ENCODE peak calls at places on chromosomes 2 and 18, in six cellular contexts. X, K, O, W, G and Y are unnamed samples.

GRCh38 chr2:143600136-143600535 is 470.9 kb downstream of the ARHGAP15 start:
- DNase-seq in X (no peak), K (peak; percentile 50), O (no peak), W (no peak), G (no peak), Y (no peak)

GRCh38 chr2:75465317-75465998 is 95.3 kb downstream of the EVA1A start:
- DNase-seq in X (no peak), K (peak; percentile 43), O (no peak), W (peak; percentile 6), G (no peak), Y (no peak)

GRCh38 chr2:79393107-79393506 is 119.7 kb upstream of the CTNNA2 start:
- DNase-seq in X (no peak), K (no peak), O (no peak), W (no peak), G (no peak), Y (no peak)

GRCh38 chr18:39340418-39340817 is 1774.8 kb upstream of the CELF4 start:
- DNase-seq in X (no peak), K (no peak), O (no peak), W (no peak), G (no peak), Y (no peak)

GRCh38 chr2:33372940-33373553 is 103.4 kb upstream of the RASGRP3 start:
- DNase-seq in X (no peak), K (peak; percentile 32), O (no peak), W (peak; percentile 47), G (no peak), Y (no peak)

GRCh38 chr2:203740741-203741363 is 34.4 kb downstream of the CD28 start:
- DNase-seq in X (no peak), K (peak; percentile 80), O (no peak), W (no peak), G (no peak), Y (peak; percentile 34)

GRCh38 chr2:8645176-8645831 is 36.6 kb upstream of the ID2 start:
- DNase-seq in X (peak; percentile 55), K (no peak), O (no peak), W (no peak), G (no peak), Y (no peak)

GRCh38 chr2:72770879-72771461 is 54.9 kb downstream of the EXOC6B start:
- DNase-seq in X (peak; percentile 72), K (peak; percentile 56), O (peak; percentile 39), W (peak; percentile 74), G (no peak), Y (peak; percentile 59)

GRCh38 chr2:81260320-81260719 is 955.8 kb upstream of the LRRTM1 start:
- DNase-seq in X (no peak), K (peak; percentile 1), O (no peak), W (no peak), G (no peak), Y (no peak)

GRCh38 chr18:11995445-11996189 is 14.3 kb downstream of the IMPA2 start:
- DNase-seq in X (peak; percentile 91), K (peak; percentile 66), O (peak; percentile 53), W (peak; percentile 80), G (peak; percentile 60), Y (peak; percentile 73)

GRCh38 chr2:33321236-33321731 is 155.2 kb upstream of the RASGRP3 start:
- DNase-seq in X (no peak), K (peak; percentile 83), O (no peak), W (no peak), G (no peak), Y (no peak)

DNA sequence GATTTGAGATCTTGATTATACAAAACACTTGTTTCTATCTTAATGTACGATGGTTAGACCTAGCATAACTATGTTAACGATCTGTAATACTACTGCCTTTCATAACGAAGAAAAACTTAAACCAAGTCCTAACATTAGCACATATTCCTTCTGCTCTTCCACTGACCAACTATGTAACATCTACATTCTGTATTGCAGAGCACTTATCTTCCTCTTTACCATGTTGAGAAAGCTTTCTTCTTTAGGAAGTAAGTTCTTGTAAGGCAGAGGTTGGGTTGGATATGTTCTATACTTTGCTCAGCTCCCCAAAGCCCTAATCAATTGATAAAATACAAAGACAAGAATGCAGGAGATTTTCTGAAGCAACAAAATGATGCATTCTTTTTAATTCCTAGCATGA is 7.8 kb upstream of the ZNF407 start:
- DNase-seq in X (no peak), K (no peak), O (no peak), W (no peak), G (no peak), Y (no peak)
- H3K4me3 ChIP-seq in X (no peak overlapping the region), K (no peak overlapping the region), O (no peak overlapping the region), W (no peak overlapping the region), G (no peak overlapping the region), Y (no peak overlapping the region)

DNA sequence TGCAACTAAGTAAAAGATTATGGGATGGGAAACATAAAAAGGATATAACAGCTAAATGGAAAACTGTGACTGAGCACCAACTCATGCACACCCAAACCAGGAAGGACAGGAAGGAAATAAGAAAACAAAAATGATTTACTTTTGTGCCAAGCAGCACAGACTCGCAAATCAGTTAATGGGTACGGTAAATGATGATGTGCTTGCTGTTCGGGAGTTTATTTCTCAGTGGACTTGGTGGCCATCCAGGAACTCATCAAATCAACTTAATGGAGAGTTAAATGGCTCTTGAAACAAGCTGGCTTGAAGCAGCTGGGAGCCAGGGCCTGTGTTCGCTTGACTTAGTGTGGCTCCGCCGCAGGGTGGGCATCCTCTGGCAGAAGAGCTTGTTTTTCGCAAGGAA is 36.2 kb downstream of the MTCL1 start:
- DNase-seq in X (no peak), K (peak; percentile 42), O (no peak), W (no peak), G (no peak), Y (no peak)
- H3K27ac ChIP-seq in X (peak overlapping the region; percentile 62), K (no peak overlapping the region), O (no peak overlapping the region), W (peak overlapping the region; percentile 66), G (no peak overlapping the region), Y (no peak overlapping the region)

DNA sequence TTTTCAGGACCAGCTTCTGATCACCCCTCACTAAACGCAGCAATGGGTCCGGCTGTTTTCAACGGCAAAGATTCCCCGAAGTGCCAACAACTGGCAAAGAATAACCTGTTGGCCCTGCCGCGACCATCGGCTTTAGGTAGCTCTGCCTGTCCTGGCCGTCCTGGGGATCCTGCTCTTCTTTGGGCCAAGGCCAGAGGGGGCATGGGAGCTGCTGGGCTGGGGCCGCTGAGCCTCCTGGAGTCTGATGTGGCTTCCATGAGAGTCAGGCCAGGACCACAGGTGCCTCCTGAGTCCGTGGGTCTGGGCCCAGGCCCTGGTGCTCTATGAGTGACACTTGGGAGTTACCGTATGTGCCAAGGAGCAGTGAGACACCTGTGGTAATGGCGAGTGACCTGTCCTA is 46.9 kb downstream of the GREB1 start:
- DNase-seq in X (no peak), K (no peak), O (no peak), W (no peak), G (no peak), Y (no peak)
- H3K9me3 ChIP-seq in X (no peaks in the 10 kb centered on the region), K (no peaks in the 10 kb centered on the region), O (no peaks in the 10 kb centered on the region), W (no peaks in the 10 kb centered on the region), G (no peaks in the 10 kb centered on the region), Y (no peaks in the 10 kb centered on the region)

DNA sequence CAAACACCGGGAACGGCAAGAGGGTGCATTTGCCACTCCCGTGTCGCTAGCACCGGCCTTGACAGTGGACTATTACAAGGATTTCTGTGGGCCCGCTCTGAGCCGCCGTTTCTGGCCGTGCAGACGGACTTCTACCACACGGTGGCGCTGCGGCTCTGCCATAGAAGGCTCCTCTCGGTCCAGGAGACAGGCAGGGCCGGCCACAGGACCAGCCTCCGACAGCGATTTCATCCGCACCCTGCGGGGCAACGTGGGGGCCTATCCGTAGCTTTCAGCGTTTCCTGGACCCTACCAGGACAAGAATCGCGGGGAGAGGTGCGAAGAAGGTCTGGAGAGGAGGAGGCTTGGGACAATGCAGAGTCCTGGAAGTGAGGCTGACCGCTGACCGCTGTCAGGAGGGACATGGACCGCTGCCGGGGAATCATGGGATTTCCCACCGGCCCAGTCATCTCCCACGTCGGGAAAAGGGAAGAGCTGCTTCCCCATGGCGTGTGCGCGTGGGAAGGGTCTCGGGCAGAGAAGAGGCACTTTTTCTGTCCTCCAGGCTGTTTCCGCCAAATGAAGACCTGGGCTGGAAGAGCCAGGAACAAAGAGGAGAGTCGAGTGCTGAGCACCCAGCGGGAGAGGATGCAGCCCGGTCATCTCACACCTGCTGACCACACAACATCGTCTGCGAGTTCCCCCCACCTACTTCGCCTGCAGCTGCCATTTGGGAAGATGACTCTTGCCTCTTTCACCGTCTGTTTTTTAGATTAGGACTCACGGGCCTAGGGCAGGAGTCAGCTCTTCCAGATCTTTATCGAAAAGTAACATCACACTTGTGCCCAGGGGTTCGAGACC is 35.5 kb upstream of the HAAO start:
- DNase-seq in X (peak; percentile 95), K (peak; percentile 67), O (peak; percentile 91), W (peak; percentile 94), G (peak; percentile 80), Y (peak; percentile 65)
- H3K4me3 ChIP-seq in X (peak overlapping the region; percentile 35), K (peak overlapping the region; percentile 8), O (peak overlapping the region; percentile 35), W (no peak overlapping the region), G (peak overlapping the region; percentile 23), Y (peak overlapping the region; percentile 30)